ENCODE peak calls at places on chromosome 20, in nine cellular contexts. One of them, this sample, is unnamed.

GRCh38 chr20:20019123-20019522 is 2.0 kb downstream of the NAA20 start:
- DNase-seq in heart right ventricle: no peak
- DNase-seq in AG08395: no peak
- DNase-seq in hypothalamus: no peak
- DNase-seq in EL: no peak
- DNase-seq in AML-193: no peak
- DNase-seq in aorta: no peak
- DNase-seq in fibroblast of mammary gland: no peak
- DNase-seq in HCEC 1CT: no peak
- DNase-seq in this sample: no peak

GRCh38 chr20:49478266-49478665 is 4.2 kb downstream of the KCNB1 start:
- DNase-seq in heart right ventricle: no peak
- DNase-seq in AG08395: no peak
- DNase-seq in hypothalamus: no peak
- DNase-seq in EL: no peak
- DNase-seq in AML-193: no peak
- DNase-seq in aorta: no peak
- DNase-seq in fibroblast of mammary gland: no peak
- DNase-seq in HCEC 1CT: no peak
- DNase-seq in this sample: peak; percentile 56

GRCh38 chr20:4511776-4512175 is 209.9 kb upstream of the PRND start:
- DNase-seq in heart right ventricle: no peak
- DNase-seq in AG08395: no peak
- DNase-seq in hypothalamus: no peak
- DNase-seq in EL: no peak
- DNase-seq in AML-193: no peak
- DNase-seq in aorta: no peak
- DNase-seq in fibroblast of mammary gland: peak; percentile 56
- DNase-seq in HCEC 1CT: no peak
- DNase-seq in this sample: no peak

GRCh38 chr20:16477632-16478031 is 95.6 kb downstream of the KIF16B start:
- DNase-seq in heart right ventricle: no peak
- DNase-seq in AG08395: no peak
- DNase-seq in hypothalamus: no peak
- DNase-seq in EL: no peak
- DNase-seq in AML-193: no peak
- DNase-seq in aorta: no peak
- DNase-seq in fibroblast of mammary gland: peak; percentile 19
- DNase-seq in HCEC 1CT: no peak
- DNase-seq in this sample: no peak

GRCh38 chr20:20732641-20733040 is 20.2 kb upstream of the RALGAPA2 start:
- DNase-seq in heart right ventricle: no peak
- DNase-seq in AG08395: no peak
- DNase-seq in hypothalamus: no peak
- DNase-seq in EL: no peak
- DNase-seq in AML-193: no peak
- DNase-seq in aorta: no peak
- DNase-seq in fibroblast of mammary gland: no peak
- DNase-seq in HCEC 1CT: no peak
- DNase-seq in this sample: no peak

GRCh38 chr20:44692932-44693476 is 22.2 kb upstream of the CCN5 start:
- DNase-seq in heart right ventricle: peak; percentile 71
- DNase-seq in AG08395: peak; percentile 95
- DNase-seq in hypothalamus: no peak
- DNase-seq in EL: peak; percentile 99
- DNase-seq in AML-193: no peak
- DNase-seq in aorta: peak; percentile 94
- DNase-seq in fibroblast of mammary gland: peak; percentile 98
- DNase-seq in HCEC 1CT: peak; percentile 97
- DNase-seq in this sample: no peak

GRCh38 chr20:62752181-62752670 is 43.6 kb downstream of the NTSR1 start:
- DNase-seq in heart right ventricle: peak; percentile 11
- DNase-seq in AG08395: no peak
- DNase-seq in hypothalamus: no peak
- DNase-seq in EL: no peak
- DNase-seq in AML-193: no peak
- DNase-seq in aorta: peak; percentile 41
- DNase-seq in fibroblast of mammary gland: no peak
- DNase-seq in HCEC 1CT: no peak
- DNase-seq in this sample: peak; percentile 41

GRCh38 chr20:13430346-13431002 is 208.3 kb downstream of the TASP1 start:
- DNase-seq in heart right ventricle: no peak
- DNase-seq in AG08395: no peak
- DNase-seq in hypothalamus: no peak
- DNase-seq in EL: no peak
- DNase-seq in AML-193: no peak
- DNase-seq in aorta: no peak
- DNase-seq in fibroblast of mammary gland: peak; percentile 23
- DNase-seq in HCEC 1CT: no peak
- DNase-seq in this sample: no peak

GRCh38 chr20:25360631-25361286 is 29.9 kb downstream of the ABHD12 start:
- DNase-seq in heart right ventricle: no peak
- DNase-seq in AG08395: peak; percentile 22
- DNase-seq in hypothalamus: no peak
- DNase-seq in EL: peak; percentile 61
- DNase-seq in AML-193: peak; percentile 30
- DNase-seq in aorta: peak; percentile 49
- DNase-seq in fibroblast of mammary gland: peak; percentile 49
- DNase-seq in HCEC 1CT: peak; percentile 22
- DNase-seq in this sample: peak; percentile 41

GRCh38 chr20:3229798-3230197 is 9.2 kb downstream of the SLC4A11 start:
- DNase-seq in heart right ventricle: no peak
- DNase-seq in AG08395: no peak
- DNase-seq in hypothalamus: no peak
- DNase-seq in EL: no peak
- DNase-seq in AML-193: no peak
- DNase-seq in aorta: no peak
- DNase-seq in fibroblast of mammary gland: no peak
- DNase-seq in HCEC 1CT: no peak
- DNase-seq in this sample: no peak

GRCh38 chr20:63053430-63054102 is 46.8 kb upstream of the BHLHE23 start:
- DNase-seq in heart right ventricle: no peak
- DNase-seq in AG08395: no peak
- DNase-seq in hypothalamus: no peak
- DNase-seq in EL: no peak
- DNase-seq in AML-193: no peak
- DNase-seq in aorta: peak; percentile 10
- DNase-seq in fibroblast of mammary gland: no peak
- DNase-seq in HCEC 1CT: no peak
- DNase-seq in this sample: no peak

GRCh38 chr20:23190557-23190956 is 104.4 kb upstream of the CD93 start:
- DNase-seq in heart right ventricle: no peak
- DNase-seq in AG08395: no peak
- DNase-seq in hypothalamus: no peak
- DNase-seq in EL: no peak
- DNase-seq in AML-193: no peak
- DNase-seq in aorta: no peak
- DNase-seq in fibroblast of mammary gland: no peak
- DNase-seq in HCEC 1CT: peak; percentile 9
- DNase-seq in this sample: no peak

GRCh38 chr20:21622097-21622496 is 83.4 kb upstream of the PAX1 start:
- DNase-seq in heart right ventricle: no peak
- DNase-seq in AG08395: no peak
- DNase-seq in hypothalamus: no peak
- DNase-seq in EL: no peak
- DNase-seq in AML-193: no peak
- DNase-seq in aorta: no peak
- DNase-seq in fibroblast of mammary gland: no peak
- DNase-seq in HCEC 1CT: no peak
- DNase-seq in this sample: no peak

GRCh38 chr20:44993343-44993742 is 27.0 kb downstream of the STK4 start:
- DNase-seq in heart right ventricle: no peak
- DNase-seq in AG08395: no peak
- DNase-seq in hypothalamus: no peak
- DNase-seq in EL: peak; percentile 17
- DNase-seq in AML-193: peak; percentile 39
- DNase-seq in aorta: no peak
- DNase-seq in fibroblast of mammary gland: no peak
- DNase-seq in HCEC 1CT: peak; percentile 11
- DNase-seq in this sample: no peak

This sample was measured in NCI-H82.